ENCODE peak calls at places on chromosomes 11 and 22, in six cellular contexts. One of them, this sample, is unnamed. For H3K4me1 and H3K36me3, the result is how much of the 10 kb centered on the place peaks cover.

GRCh38 chr11:116976941-116977570 is 121.2 kb downstream of the SIK3 start:
- DNase-seq in body of pancreas: no peak
- DNase-seq in HepG2: no peak
- DNase-seq in GM23338: peak
- DNase-seq in neural progenitor cell: no peak
- DNase-seq in spleen: no peak
- DNase-seq in this sample: no peak

GRCh38 chr22:38948181-38948940 is 9.0 kb upstream of the APOBEC3A start:
- DNase-seq in body of pancreas: no peak
- DNase-seq in spleen: no peak
- DNase-seq in HepG2: no peak
- DNase-seq in neural progenitor cell: peak
- DNase-seq in GM23338: no peak
- DNase-seq in this sample: no peak

GRCh38 chr11:67002297-67002913 is 20.5 kb upstream of the SYT12 start:
- DNase-seq in spleen: no peak
- DNase-seq in body of pancreas: no peak
- DNase-seq in GM23338: peak
- DNase-seq in HepG2: no peak
- DNase-seq in neural progenitor cell: peak
- DNase-seq in this sample: no peak

GRCh38 chr11:100586346-100587101 is 100.6 kb upstream of the ARHGAP42 start:
- DNase-seq in neural progenitor cell: no peak
- DNase-seq in spleen: no peak
- DNase-seq in body of pancreas: no peak
- DNase-seq in GM23338: no peak
- DNase-seq in HepG2: no peak
- DNase-seq in this sample: no peak

GRCh38 chr11:3855808-3856491 is 486 bp downstream of the STIM1 start:
- DNase-seq in GM23338: peak
- DNase-seq in neural progenitor cell: peak
- DNase-seq in spleen: peak
- DNase-seq in body of pancreas: no peak
- DNase-seq in HepG2: no peak
- DNase-seq in this sample: peak

GRCh38 chr11:29200776-29201574 is 815.9 kb downstream of the KCNA4 start:
- DNase-seq in spleen: no peak
- DNase-seq in HepG2: no peak
- DNase-seq in neural progenitor cell: no peak
- DNase-seq in GM23338: no peak
- DNase-seq in body of pancreas: no peak
- DNase-seq in this sample: peak

GRCh38 chr22:19086944-19087343 is 35.3 kb downstream of the DGCR2 start:
- DNase-seq in HepG2: no peak
- DNase-seq in spleen: no peak
- DNase-seq in neural progenitor cell: no peak
- DNase-seq in GM23338: no peak
- DNase-seq in body of pancreas: no peak
- DNase-seq in this sample: no peak

GRCh38 chr11:2586091-2586792 is 113.6 kb downstream of the KCNQ1OT1 start:
- DNase-seq in HepG2: no peak
- DNase-seq in spleen: peak
- DNase-seq in neural progenitor cell: no peak
- DNase-seq in GM23338: no peak
- DNase-seq in body of pancreas: peak
- DNase-seq in this sample: no peak

DNA sequence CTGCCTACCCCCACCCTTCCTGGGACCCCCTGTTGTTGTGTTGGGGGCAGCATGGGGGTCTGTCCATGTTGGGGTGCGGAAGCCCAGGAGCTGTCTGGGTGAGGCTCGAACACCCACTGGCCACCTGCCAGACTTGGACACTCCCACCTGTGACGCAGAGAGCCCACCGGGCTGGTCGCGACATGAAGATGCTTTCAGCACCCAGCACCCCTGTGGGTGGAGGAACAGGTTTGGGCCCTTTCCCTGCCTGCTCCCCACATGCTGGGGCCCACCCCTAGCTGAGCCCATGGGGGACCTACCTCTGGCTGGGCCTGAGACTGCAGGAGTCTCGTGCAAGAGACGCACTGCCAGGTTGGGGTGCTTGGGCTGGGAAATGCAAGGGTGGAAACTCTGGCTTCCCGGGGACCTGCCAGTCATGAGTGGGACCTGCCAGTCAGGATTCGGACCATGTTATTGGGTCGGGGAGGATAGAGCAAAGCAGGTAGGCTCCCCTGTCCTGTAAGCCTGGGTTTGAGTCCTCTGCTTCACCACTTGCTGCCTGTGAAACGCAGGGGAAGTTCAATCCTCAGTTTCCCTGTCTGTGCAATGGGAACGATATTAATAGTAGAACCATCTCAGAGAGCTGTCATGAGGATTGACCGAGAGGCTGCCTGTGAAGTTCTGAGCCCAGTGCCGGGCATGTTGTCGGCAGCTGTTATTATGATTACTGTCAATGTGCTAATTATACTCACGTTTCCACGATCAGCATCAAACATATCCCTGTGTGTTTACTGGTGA is 24.1 kb downstream of the KIAA1671 start:
- DNase-seq in HepG2: no peak
- DNase-seq in body of pancreas: no peak
- DNase-seq in GM23338: no peak
- DNase-seq in spleen: no peak
- DNase-seq in neural progenitor cell: no peak
- DNase-seq in this sample: no peak
- H3K4me1 ChIP-seq in HepG2: under half
- H3K4me1 ChIP-seq in body of pancreas: under half
- H3K4me1 ChIP-seq in GM23338: under half
- H3K4me1 ChIP-seq in spleen: under half
- H3K4me1 ChIP-seq in neural progenitor cell: under half
- H3K4me1 ChIP-seq in this sample: under half

GRCh38 chr11:125061237-125061636 is 1.9 kb upstream of the SLC37A2 start:
- DNase-seq in neural progenitor cell: no peak
- DNase-seq in body of pancreas: no peak
- DNase-seq in HepG2: peak
- DNase-seq in GM23338: no peak
- DNase-seq in spleen: no peak
- DNase-seq in this sample: no peak

GRCh38 chr11:125062931-125063428 is at the start of gene SLC37A2:
- DNase-seq in body of pancreas: peak
- DNase-seq in neural progenitor cell: peak
- DNase-seq in GM23338: peak
- DNase-seq in HepG2: peak
- DNase-seq in spleen: peak
- DNase-seq in this sample: peak

GRCh38 chr11:125063429-125064043 is 431 bp downstream of the SLC37A2 start:
- DNase-seq in spleen: peak
- DNase-seq in neural progenitor cell: peak
- DNase-seq in GM23338: peak
- DNase-seq in body of pancreas: no peak
- DNase-seq in HepG2: no peak
- DNase-seq in this sample: no peak

GRCh38 chr11:125064070-125064469 is 965 bp downstream of the SLC37A2 start:
- DNase-seq in HepG2: no peak
- DNase-seq in neural progenitor cell: no peak
- DNase-seq in spleen: no peak
- DNase-seq in GM23338: no peak
- DNase-seq in body of pancreas: no peak
- DNase-seq in this sample: no peak

DNA sequence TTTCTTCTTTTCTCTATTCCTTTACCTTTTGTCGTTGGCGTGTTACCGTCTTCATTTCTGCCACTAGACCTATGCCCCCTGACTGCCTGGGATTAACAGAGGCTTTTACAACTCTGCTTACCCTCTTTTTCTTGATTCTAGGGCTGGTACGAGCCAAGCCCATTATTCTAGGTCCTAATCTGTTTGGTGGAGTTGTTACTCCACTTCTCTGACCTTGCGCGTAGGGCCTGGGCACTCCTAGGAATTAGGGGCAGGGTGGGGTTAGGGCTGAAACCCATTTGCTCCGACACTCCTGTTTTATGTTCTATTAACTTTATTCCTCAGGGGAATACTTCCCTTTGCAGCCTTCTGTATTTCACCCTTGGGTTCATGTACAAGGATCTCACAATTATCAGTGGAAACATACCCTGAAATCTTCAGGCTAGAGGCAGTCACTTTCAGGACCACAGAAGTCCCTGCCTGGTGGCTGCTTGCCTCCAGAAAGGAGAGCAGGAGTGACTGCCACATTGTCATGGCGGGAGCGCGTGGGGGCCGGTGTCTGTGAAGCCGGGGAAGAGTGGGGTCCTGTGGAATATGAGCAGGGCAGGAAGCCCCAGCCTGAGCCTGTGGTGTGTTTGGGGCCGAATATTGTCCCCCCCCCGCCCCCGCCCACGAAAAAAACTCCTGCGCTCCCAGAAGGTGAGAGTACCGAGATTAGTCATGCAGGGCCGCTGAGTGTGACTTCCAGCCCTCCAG is 742 bp upstream of the SLC37A2 start:
- DNase-seq in spleen: no peak
- DNase-seq in neural progenitor cell: no peak
- DNase-seq in body of pancreas: no peak
- DNase-seq in HepG2: no peak
- DNase-seq in GM23338: no peak
- DNase-seq in this sample: peak
- H3K4me3 ChIP-seq in spleen: peak
- H3K4me3 ChIP-seq in neural progenitor cell: peak
- H3K4me3 ChIP-seq in body of pancreas: peak
- H3K4me3 ChIP-seq in HepG2: peak
- H3K4me3 ChIP-seq in GM23338: peak
- H3K4me3 ChIP-seq in this sample: peak

GRCh38 chr22:36470162-36470993 is 11.1 kb downstream of the TXN2 start:
- DNase-seq in body of pancreas: peak
- DNase-seq in neural progenitor cell: peak
- DNase-seq in GM23338: peak
- DNase-seq in HepG2: peak
- DNase-seq in spleen: peak
- DNase-seq in this sample: peak

GRCh38 chr22:36472689-36473088 is 8.8 kb downstream of the TXN2 start:
- DNase-seq in body of pancreas: no peak
- DNase-seq in spleen: no peak
- DNase-seq in GM23338: no peak
- DNase-seq in neural progenitor cell: no peak
- DNase-seq in HepG2: no peak
- DNase-seq in this sample: no peak

GRCh38 chr22:36469094-36469710 is 12.2 kb downstream of the TXN2 start:
- DNase-seq in HepG2: no peak
- DNase-seq in neural progenitor cell: no peak
- DNase-seq in GM23338: no peak
- DNase-seq in body of pancreas: no peak
- DNase-seq in spleen: no peak
- DNase-seq in this sample: no peak

GRCh38 chr22:36470994-36471331 is 10.5 kb downstream of the TXN2 start:
- DNase-seq in HepG2: no peak
- DNase-seq in spleen: no peak
- DNase-seq in body of pancreas: no peak
- DNase-seq in GM23338: no peak
- DNase-seq in neural progenitor cell: no peak
- DNase-seq in this sample: no peak

DNA sequence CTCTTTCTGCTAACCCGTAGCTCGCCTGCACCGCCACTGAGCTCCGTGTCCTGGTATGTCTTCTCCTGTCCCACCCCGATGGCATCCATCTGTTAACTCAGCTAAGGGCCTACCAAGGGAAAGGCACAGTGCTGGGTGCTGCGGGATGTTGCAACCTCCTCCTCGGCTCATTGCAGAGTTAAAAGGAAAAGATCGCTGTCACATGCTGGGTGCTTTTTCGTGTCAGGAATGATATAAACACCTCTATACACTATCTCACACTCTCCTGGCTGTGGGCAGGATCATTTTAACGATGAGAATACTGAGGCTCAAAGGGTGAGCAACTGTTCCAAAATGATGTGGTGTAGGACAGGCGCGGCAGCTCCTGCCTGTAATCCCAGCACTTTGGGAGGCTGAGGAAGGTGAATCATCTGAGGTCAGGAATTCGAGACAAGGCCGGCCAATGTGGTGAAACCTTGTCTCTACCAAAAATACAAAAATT is 10.1 kb downstream of the TXN2 start:
- DNase-seq in neural progenitor cell: no peak
- DNase-seq in spleen: no peak
- DNase-seq in body of pancreas: no peak
- DNase-seq in HepG2: no peak
- DNase-seq in GM23338: no peak
- DNase-seq in this sample: no peak
- H3K36me3 ChIP-seq in neural progenitor cell: under half
- H3K36me3 ChIP-seq in spleen: under half
- H3K36me3 ChIP-seq in body of pancreas: under half
- H3K36me3 ChIP-seq in HepG2: under half
- H3K36me3 ChIP-seq in GM23338: under half
- H3K36me3 ChIP-seq in this sample: under half

GRCh38 chr11:74463216-74463615 is 4.1 kb downstream of the KCNE3 start:
- DNase-seq in body of pancreas: no peak
- DNase-seq in GM23338: no peak
- DNase-seq in HepG2: no peak
- DNase-seq in neural progenitor cell: no peak
- DNase-seq in spleen: no peak
- DNase-seq in this sample: no peak

GRCh38 chr11:74466916-74467885 is at the start of gene KCNE3:
- DNase-seq in HepG2: no peak
- DNase-seq in spleen: peak
- DNase-seq in body of pancreas: peak
- DNase-seq in GM23338: peak
- DNase-seq in neural progenitor cell: peak
- DNase-seq in this sample: peak

GRCh38 chr11:74465291-74465708 is 2.0 kb downstream of the KCNE3 start:
- DNase-seq in neural progenitor cell: no peak
- DNase-seq in GM23338: no peak
- DNase-seq in body of pancreas: no peak
- DNase-seq in HepG2: peak
- DNase-seq in spleen: no peak
- DNase-seq in this sample: peak

GRCh38 chr11:74462631-74463030 is 4.7 kb downstream of the KCNE3 start:
- DNase-seq in spleen: no peak
- DNase-seq in neural progenitor cell: no peak
- DNase-seq in body of pancreas: no peak
- DNase-seq in GM23338: no peak
- DNase-seq in HepG2: no peak
- DNase-seq in this sample: no peak

DNA sequence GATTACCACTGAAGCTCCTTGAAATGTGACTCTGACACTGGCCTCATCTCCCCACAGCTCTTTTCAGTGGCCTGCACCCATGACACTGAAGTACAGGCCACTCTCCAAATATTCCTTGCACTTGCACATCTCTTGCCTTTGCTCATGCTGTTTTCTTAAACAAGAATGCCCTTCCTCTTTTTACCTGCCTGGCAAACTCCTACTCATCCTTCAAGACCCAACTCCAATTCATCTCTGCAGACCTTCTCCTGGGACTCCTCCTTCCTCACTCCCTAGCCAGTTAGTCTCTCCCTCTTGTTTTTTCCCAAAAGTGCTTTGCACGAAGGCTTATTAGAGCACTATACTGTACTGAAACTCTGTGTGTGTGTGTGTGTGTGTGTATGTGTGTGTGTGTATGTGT is 2.6 kb downstream of the KCNE3 start:
- DNase-seq in HepG2: no peak
- DNase-seq in body of pancreas: no peak
- DNase-seq in neural progenitor cell: no peak
- DNase-seq in GM23338: no peak
- DNase-seq in spleen: no peak
- DNase-seq in this sample: no peak
- H3K4me1 ChIP-seq in HepG2: half or more
- H3K4me1 ChIP-seq in body of pancreas: half or more
- H3K4me1 ChIP-seq in neural progenitor cell: under half
- H3K4me1 ChIP-seq in GM23338: under half
- H3K4me1 ChIP-seq in spleen: half or more
- H3K4me1 ChIP-seq in this sample: under half